ENCODE peak calls at places on chromosomes 11 and 22, in six cellular contexts. One of them, this sample, is unnamed.

GRCh38 chr22:26806445-26807170 is 149.2 kb downstream of the MIAT start:
- DNase-seq in upper lobe of right lung: no peak
- DNase-seq in cardiac muscle cell: no peak
- DNase-seq in stimulated activated CD4-positive, alpha-beta T cell treated with anti-CD3 and anti-CD28 coated beads, Interleukin-15, amount 100 ng/mL, for 1 hour: no peak
- DNase-seq in EH: no peak
- DNase-seq in ovary: no peak
- DNase-seq in this sample: no peak

GRCh38 chr11:121892863-121893262 is 223.2 kb downstream of the BLID start:
- DNase-seq in upper lobe of right lung: no peak
- DNase-seq in EH: peak
- DNase-seq in cardiac muscle cell: peak
- DNase-seq in ovary: no peak
- DNase-seq in stimulated activated CD4-positive, alpha-beta T cell treated with anti-CD3 and anti-CD28 coated beads, Interleukin-15, amount 100 ng/mL, for 1 hour: no peak
- DNase-seq in this sample: no peak

GRCh38 chr11:111941963-111942362 is 4.8 kb downstream of the DIXDC1 start:
- DNase-seq in stimulated activated CD4-positive, alpha-beta T cell treated with anti-CD3 and anti-CD28 coated beads, Interleukin-15, amount 100 ng/mL, for 1 hour: no peak
- DNase-seq in upper lobe of right lung: no peak
- DNase-seq in EH: no peak
- DNase-seq in cardiac muscle cell: no peak
- DNase-seq in ovary: no peak
- DNase-seq in this sample: no peak

GRCh38 chr11:105297463-105297862 is 157.9 kb upstream of the CARD18 start:
- DNase-seq in stimulated activated CD4-positive, alpha-beta T cell treated with anti-CD3 and anti-CD28 coated beads, Interleukin-15, amount 100 ng/mL, for 1 hour: no peak
- DNase-seq in upper lobe of right lung: no peak
- DNase-seq in cardiac muscle cell: peak
- DNase-seq in EH: peak
- DNase-seq in ovary: no peak
- DNase-seq in this sample: no peak

GRCh38 chr22:27107824-27108223 is 450.4 kb downstream of the MIAT start:
- DNase-seq in stimulated activated CD4-positive, alpha-beta T cell treated with anti-CD3 and anti-CD28 coated beads, Interleukin-15, amount 100 ng/mL, for 1 hour: no peak
- DNase-seq in EH: peak
- DNase-seq in upper lobe of right lung: no peak
- DNase-seq in ovary: peak
- DNase-seq in cardiac muscle cell: peak
- DNase-seq in this sample: no peak

GRCh38 chr22:33303109-33303508 is 244.9 kb upstream of the SYN3 start:
- DNase-seq in EH: no peak
- DNase-seq in cardiac muscle cell: no peak
- DNase-seq in upper lobe of right lung: no peak
- DNase-seq in ovary: no peak
- DNase-seq in stimulated activated CD4-positive, alpha-beta T cell treated with anti-CD3 and anti-CD28 coated beads, Interleukin-15, amount 100 ng/mL, for 1 hour: no peak
- DNase-seq in this sample: no peak

GRCh38 chr11:76597533-76598425 is 72.8 kb downstream of the LRRC32 start:
- DNase-seq in EH: no peak
- DNase-seq in upper lobe of right lung: no peak
- DNase-seq in stimulated activated CD4-positive, alpha-beta T cell treated with anti-CD3 and anti-CD28 coated beads, Interleukin-15, amount 100 ng/mL, for 1 hour: no peak
- DNase-seq in ovary: no peak
- DNase-seq in cardiac muscle cell: no peak
- DNase-seq in this sample: no peak

GRCh38 chr11:46649180-46649738 is 31.9 kb downstream of the ATG13 start:
- DNase-seq in cardiac muscle cell: peak
- DNase-seq in ovary: peak
- DNase-seq in stimulated activated CD4-positive, alpha-beta T cell treated with anti-CD3 and anti-CD28 coated beads, Interleukin-15, amount 100 ng/mL, for 1 hour: no peak
- DNase-seq in EH: peak
- DNase-seq in upper lobe of right lung: no peak
- DNase-seq in this sample: no peak

GRCh38 chr11:79400717-79401330 is 40.0 kb downstream of the TENM4 start:
- DNase-seq in EH: peak
- DNase-seq in ovary: no peak
- DNase-seq in stimulated activated CD4-positive, alpha-beta T cell treated with anti-CD3 and anti-CD28 coated beads, Interleukin-15, amount 100 ng/mL, for 1 hour: no peak
- DNase-seq in cardiac muscle cell: peak
- DNase-seq in upper lobe of right lung: peak
- DNase-seq in this sample: no peak

GRCh38 chr11:77705195-77705876 is 67.7 kb upstream of the CLNS1A start:
- DNase-seq in upper lobe of right lung: no peak
- DNase-seq in cardiac muscle cell: peak
- DNase-seq in stimulated activated CD4-positive, alpha-beta T cell treated with anti-CD3 and anti-CD28 coated beads, Interleukin-15, amount 100 ng/mL, for 1 hour: no peak
- DNase-seq in ovary: no peak
- DNase-seq in EH: peak
- DNase-seq in this sample: no peak

GRCh38 chr11:76768091-76769047 is 14.8 kb upstream of the TSKU start:
- DNase-seq in ovary: peak
- DNase-seq in EH: peak
- DNase-seq in stimulated activated CD4-positive, alpha-beta T cell treated with anti-CD3 and anti-CD28 coated beads, Interleukin-15, amount 100 ng/mL, for 1 hour: no peak
- DNase-seq in cardiac muscle cell: peak
- DNase-seq in upper lobe of right lung: peak
- DNase-seq in this sample: no peak